ENCODE peak calls at places on chromosomes 16 and 17, in five cellular contexts. X, Z, I, T and A are unnamed samples.

GRCh38 chr16:69851491-69852240 is 89.5 kb downstream of the WWP2 start:
- DNase-seq in Z (no peak), T (no peak), X (no peak), I (no peak), A (no peak)

GRCh38 chr17:13743906-13744305 is 142.2 kb upstream of the HS3ST3A1 start:
- DNase-seq in I (no peak), T (no peak), X (no peak), Z (no peak), A (no peak)

GRCh38 chr17:1769826-1770477 is 8.1 kb downstream of the SERPINF1 start:
- DNase-seq in I (no peak), Z (no peak), T (no peak), X (no peak), A (no peak)

GRCh38 chr17:73283841-73284282 is 22.2 kb upstream of the CPSF4L start:
- DNase-seq in X (no peak), I (no peak), T (no peak), Z (no peak), A (no peak)

GRCh38 chr17:8785547-8786412 is 13.4 kb downstream of the MFSD6L start:
- DNase-seq in I (peak; percentile 27), X (peak; percentile 44), T (peak; percentile 6), Z (peak; percentile 48), A (peak; percentile 44)

GRCh38 chr16:50282010-50282538 is 15.7 kb downstream of the ADCY7 start:
- DNase-seq in X (peak; percentile 46), Z (no peak), T (no peak), I (no peak), A (no peak)

GRCh38 chr17:77319211-77320031 is 178.7 kb downstream of the SEC14L1 start:
- DNase-seq in T (no peak), Z (peak; percentile 62), I (peak; percentile 81), X (peak; percentile 92), A (no peak)

GRCh38 chr17:37490638-37491614 is 1.2 kb downstream of the DUSP14 start:
- DNase-seq in Z (no peak), I (peak; percentile 81), X (peak; percentile 84), T (no peak), A (no peak)

GRCh38 chr17:50582741-50583140 is 22.2 kb downstream of the CACNA1G start:
- DNase-seq in Z (no peak), X (no peak), T (no peak), I (no peak), A (no peak)